ENCODE peak calls at places on chromosomes 1 and 21, in six cellular contexts. B, P, C, L, K and U are unnamed samples.

GRCh38 chr1:240906477-240906876 is 294.5 kb upstream of the GREM2 start:
- DNase-seq in C (no peak), B (no peak), P (no peak), L (peak; percentile 46), K (no peak), U (peak; percentile 33)

GRCh38 chr1:29289493-29289892 is 53.2 kb downstream of the PTPRU start:
- DNase-seq in L (no peak), B (no peak), P (no peak), K (no peak), C (no peak), U (no peak)

GRCh38 chr1:46526013-46526688 is 25.3 kb downstream of the KNCN start:
- DNase-seq in P (no peak), K (peak; percentile 33), B (no peak), L (no peak), C (no peak), U (peak; percentile 91)

GRCh38 chr1:167130782-167131520 is 37.1 kb downstream of the STYXL2 start:
- DNase-seq in B (no peak), C (no peak), K (no peak), L (no peak), P (no peak), U (no peak)

GRCh38 chr1:201675143-201675542 is 136.2 kb downstream of the NAV1 start:
- DNase-seq in B (peak; percentile 27), K (no peak), P (peak; percentile 31), L (peak; percentile 16), C (no peak), U (no peak)

GRCh38 chr1:6359568-6360496 is 33.7 kb downstream of the ACOT7 start:
- DNase-seq in C (peak; percentile 92), B (peak; percentile 92), L (peak; percentile 85), P (peak; percentile 79), K (peak; percentile 34), U (peak; percentile 84)

GRCh38 chr1:25549273-25550154 is 6.1 kb downstream of the LDLRAP1 start:
- DNase-seq in B (peak; percentile 95), L (peak; percentile 67), P (peak; percentile 83), C (peak; percentile 94), K (no peak), U (no peak)

GRCh38 chr1:40315795-40316594 is 1.1 kb downstream of the COL9A2 start:
- DNase-seq in C (no peak), K (peak; percentile 49), B (peak; percentile 45), L (no peak), P (no peak), U (peak; percentile 94)

GRCh38 chr1:153220606-153221303 is 3.4 kb downstream of the PRR9 start:
- DNase-seq in L (no peak), K (no peak), C (no peak), P (no peak), B (no peak), U (peak; percentile 20)

GRCh38 chr1:60427701-60428100 is 354.1 kb upstream of the C1orf87 start:
- DNase-seq in B (no peak), C (no peak), K (no peak), P (no peak), L (no peak), U (no peak)

GRCh38 chr1:215704089-215704860 is 137.2 kb downstream of the KCTD3 start:
- DNase-seq in L (no peak), C (no peak), B (peak; percentile 13), P (no peak), K (no peak), U (no peak)

GRCh38 chr1:48875736-48876135 is 99.0 kb upstream of the BEND5 start:
- DNase-seq in L (no peak), B (no peak), C (no peak), P (no peak), K (no peak), U (peak; percentile 19)

GRCh38 chr1:12009318-12010001 is 9.8 kb upstream of the MIIP start:
- DNase-seq in K (no peak), C (no peak), B (no peak), P (no peak), L (no peak), U (no peak)

GRCh38 chr1:17654519-17654918 is 100.6 kb upstream of the ACTL8 start:
- DNase-seq in K (no peak), P (no peak), B (no peak), C (no peak), L (no peak), U (no peak)

GRCh38 chr1:178934574-178934945 is 63.7 kb upstream of the ANGPTL1 start:
- DNase-seq in L (no peak), K (no peak), C (no peak), P (no peak), B (no peak), U (no peak)

GRCh38 chr1:205907794-205908193 is 35.5 kb downstream of the SLC26A9 start:
- DNase-seq in P (no peak), L (peak; percentile 55), B (peak; percentile 45), K (no peak), C (no peak), U (peak; percentile 37)

GRCh38 chr1:21184266-21184665 is 7.6 kb upstream of the EIF4G3 start:
- DNase-seq in B (no peak), L (no peak), C (no peak), K (no peak), P (no peak), U (no peak)

GRCh38 chr1:15945832-15946448 is 30.0 kb downstream of the ZBTB17 start:
- DNase-seq in B (no peak), L (no peak), P (no peak), C (no peak), K (no peak), U (no peak)

GRCh38 chr1:117681093-117681950 is 75.5 kb downstream of the TENT5C start:
- DNase-seq in P (no peak), C (no peak), K (no peak), L (no peak), B (no peak), U (no peak)

GRCh38 chr1:184595609-184596008 is 159.0 kb downstream of the EDEM3 start:
- DNase-seq in B (peak; percentile 18), K (no peak), L (no peak), C (no peak), P (peak; percentile 44), U (no peak)

GRCh38 chr1:12491691-12492090 is 126.3 kb downstream of the DHRS3 start:
- DNase-seq in B (no peak), C (no peak), K (no peak), P (no peak), L (no peak), U (no peak)

GRCh38 chr1:59432531-59433439 is 135.9 kb downstream of the FGGY start:
- DNase-seq in K (no peak), B (no peak), P (no peak), L (no peak), C (no peak), U (peak; percentile 71)

GRCh38 chr1:22334860-22335550 is 116.6 kb upstream of the ZBTB40 start:
- DNase-seq in K (no peak), C (no peak), L (no peak), B (no peak), P (no peak), U (peak; percentile 66)

GRCh38 chr1:18878538-18879220 is 19.2 kb upstream of the TAS1R2 start:
- DNase-seq in C (no peak), B (no peak), K (no peak), L (no peak), P (no peak), U (no peak)

GRCh38 chr1:27863552-27863943 is 8.8 kb upstream of the THEMIS2 start:
- DNase-seq in B (no peak), P (no peak), L (no peak), K (no peak), C (no peak), U (no peak)

GRCh38 chr1:114315601-114316000 is 161.9 kb upstream of the SYT6 start:
- DNase-seq in L (no peak), K (no peak), B (no peak), C (no peak), P (no peak), U (no peak)

GRCh38 chr21:45830720-45831366 is 150.7 kb upstream of the COL6A1 start:
- DNase-seq in L (no peak), P (no peak), K (no peak), C (no peak), B (no peak), U (peak; percentile 62)

GRCh38 chr1:6506210-6507036 is 15.0 kb upstream of the PLEKHG5 start:
- DNase-seq in C (no peak), L (no peak), B (no peak), P (no peak), K (no peak), U (peak; percentile 45)